ENCODE peak calls at places on chromosomes 7 and 10, in nine cellular contexts. One of them, this sample, is unnamed.

GRCh38 chr10:58856508-58857240 is 319.8 kb upstream of the PHYHIPL start:
- DNase-seq in retinal pigment epithelial cell: peak
- DNase-seq in CD4-positive, alpha-beta T cell: no peak
- DNase-seq in astrocyte: peak
- DNase-seq in HFFc6: peak
- DNase-seq in AG09319: peak
- DNase-seq in GM13976: no peak
- DNase-seq in Peyer's patch: no peak
- DNase-seq in cardiac muscle cell: peak
- DNase-seq in this sample: no peak

GRCh38 chr7:2754086-2754485 is 66.1 kb downstream of the AMZ1 start:
- DNase-seq in retinal pigment epithelial cell: no peak
- DNase-seq in CD4-positive, alpha-beta T cell: no peak
- DNase-seq in astrocyte: peak
- DNase-seq in HFFc6: no peak
- DNase-seq in AG09319: no peak
- DNase-seq in GM13976: no peak
- DNase-seq in Peyer's patch: no peak
- DNase-seq in cardiac muscle cell: no peak
- DNase-seq in this sample: no peak

GRCh38 chr7:84025332-84025927 is 169.2 kb downstream of the SEMA3A start:
- DNase-seq in retinal pigment epithelial cell: peak
- DNase-seq in CD4-positive, alpha-beta T cell: no peak
- DNase-seq in astrocyte: peak
- DNase-seq in HFFc6: peak
- DNase-seq in AG09319: peak
- DNase-seq in GM13976: no peak
- DNase-seq in Peyer's patch: no peak
- DNase-seq in cardiac muscle cell: peak
- DNase-seq in this sample: no peak

GRCh38 chr7:70132802-70133201 is 534.5 kb downstream of the AUTS2 start:
- DNase-seq in retinal pigment epithelial cell: no peak
- DNase-seq in CD4-positive, alpha-beta T cell: no peak
- DNase-seq in astrocyte: peak
- DNase-seq in HFFc6: no peak
- DNase-seq in AG09319: no peak
- DNase-seq in GM13976: no peak
- DNase-seq in Peyer's patch: no peak
- DNase-seq in cardiac muscle cell: no peak
- DNase-seq in this sample: no peak

GRCh38 chr7:18997477-18998130 is 119.8 kb downstream of the TWIST1 start:
- DNase-seq in retinal pigment epithelial cell: no peak
- DNase-seq in CD4-positive, alpha-beta T cell: no peak
- DNase-seq in astrocyte: no peak
- DNase-seq in HFFc6: no peak
- DNase-seq in AG09319: no peak
- DNase-seq in GM13976: no peak
- DNase-seq in Peyer's patch: no peak
- DNase-seq in cardiac muscle cell: no peak
- DNase-seq in this sample: no peak

GRCh38 chr7:130369110-130369711 is 11.1 kb upstream of the CPA1 start:
- DNase-seq in retinal pigment epithelial cell: no peak
- DNase-seq in CD4-positive, alpha-beta T cell: no peak
- DNase-seq in astrocyte: peak
- DNase-seq in HFFc6: peak
- DNase-seq in AG09319: no peak
- DNase-seq in GM13976: no peak
- DNase-seq in Peyer's patch: no peak
- DNase-seq in cardiac muscle cell: peak
- DNase-seq in this sample: peak

GRCh38 chr10:110081914-110082313 is 74.1 kb downstream of the ADD3 start:
- DNase-seq in retinal pigment epithelial cell: no peak
- DNase-seq in CD4-positive, alpha-beta T cell: no peak
- DNase-seq in astrocyte: peak
- DNase-seq in HFFc6: peak
- DNase-seq in AG09319: no peak
- DNase-seq in GM13976: no peak
- DNase-seq in Peyer's patch: no peak
- DNase-seq in cardiac muscle cell: peak
- DNase-seq in this sample: no peak

GRCh38 chr10:45063605-45064231 is 63.0 kb downstream of the ZNF22 start:
- DNase-seq in retinal pigment epithelial cell: no peak
- DNase-seq in CD4-positive, alpha-beta T cell: no peak
- DNase-seq in astrocyte: no peak
- DNase-seq in HFFc6: no peak
- DNase-seq in AG09319: no peak
- DNase-seq in GM13976: no peak
- DNase-seq in Peyer's patch: no peak
- DNase-seq in cardiac muscle cell: peak
- DNase-seq in this sample: no peak

GRCh38 chr10:48745662-48746245 is 61.1 kb downstream of the WDFY4 start:
- DNase-seq in retinal pigment epithelial cell: no peak
- DNase-seq in CD4-positive, alpha-beta T cell: no peak
- DNase-seq in astrocyte: no peak
- DNase-seq in HFFc6: no peak
- DNase-seq in AG09319: no peak
- DNase-seq in GM13976: no peak
- DNase-seq in Peyer's patch: no peak
- DNase-seq in cardiac muscle cell: no peak
- DNase-seq in this sample: no peak

GRCh38 chr7:157508477-157508881 is 171.7 kb downstream of the DNAJB6 start:
- DNase-seq in retinal pigment epithelial cell: no peak
- DNase-seq in CD4-positive, alpha-beta T cell: no peak
- DNase-seq in astrocyte: no peak
- DNase-seq in HFFc6: no peak
- DNase-seq in AG09319: no peak
- DNase-seq in GM13976: no peak
- DNase-seq in Peyer's patch: no peak
- DNase-seq in cardiac muscle cell: no peak
- DNase-seq in this sample: no peak

GRCh38 chr10:132228616-132229015 is 41.9 kb downstream of the DPYSL4 start:
- DNase-seq in retinal pigment epithelial cell: no peak
- DNase-seq in CD4-positive, alpha-beta T cell: no peak
- DNase-seq in astrocyte: no peak
- DNase-seq in HFFc6: no peak
- DNase-seq in AG09319: no peak
- DNase-seq in GM13976: no peak
- DNase-seq in Peyer's patch: no peak
- DNase-seq in cardiac muscle cell: no peak
- DNase-seq in this sample: no peak
- TF ChIP-seq CTCF in retinal pigment epithelial cell: no peak
- TF ChIP-seq CTCF in CD4-positive, alpha-beta T cell: no peak
- TF ChIP-seq CTCF in astrocyte: no peak
- TF ChIP-seq CTCF in HFFc6: no peak
- TF ChIP-seq CTCF in AG09319: no peak
- TF ChIP-seq CTCF in GM13976: no peak
- TF ChIP-seq CTCF in Peyer's patch: no peak
- TF ChIP-seq CTCF in cardiac muscle cell: no peak
- TF ChIP-seq CTCF in this sample: no peak

DNA sequence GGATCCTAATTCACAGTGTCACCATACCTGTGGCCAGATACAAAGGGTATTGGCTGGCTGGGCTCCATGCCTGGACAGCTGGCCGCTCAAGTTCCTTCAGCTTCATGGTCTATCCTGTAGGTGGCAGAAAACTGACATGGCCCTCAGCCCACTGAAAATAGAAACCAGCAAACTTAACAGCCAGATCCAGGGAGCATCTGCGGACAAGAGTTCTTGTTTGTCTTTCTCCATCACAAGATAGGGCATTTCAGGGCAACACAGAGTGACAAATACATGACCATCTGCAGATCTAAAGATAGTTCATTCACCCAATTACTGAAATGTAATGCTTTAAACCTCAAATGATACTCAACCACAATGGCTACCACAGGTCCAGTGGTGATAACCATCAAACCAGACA is 2.8 kb downstream of the SEC31B start:
- DNase-seq in retinal pigment epithelial cell: no peak
- DNase-seq in CD4-positive, alpha-beta T cell: no peak
- DNase-seq in astrocyte: no peak
- DNase-seq in HFFc6: peak
- DNase-seq in AG09319: no peak
- DNase-seq in GM13976: no peak
- DNase-seq in Peyer's patch: no peak
- DNase-seq in cardiac muscle cell: no peak
- DNase-seq in this sample: no peak
- TF ChIP-seq CTCF in retinal pigment epithelial cell: no peak
- TF ChIP-seq CTCF in CD4-positive, alpha-beta T cell: no peak
- TF ChIP-seq CTCF in astrocyte: no peak
- TF ChIP-seq CTCF in HFFc6: peak
- TF ChIP-seq CTCF in AG09319: no peak
- TF ChIP-seq CTCF in GM13976: no peak
- TF ChIP-seq CTCF in Peyer's patch: no peak
- TF ChIP-seq CTCF in cardiac muscle cell: peak
- TF ChIP-seq CTCF in this sample: no peak

GRCh38 chr10:1086787-1087186 is 30.6 kb downstream of the WDR37 start:
- DNase-seq in retinal pigment epithelial cell: no peak
- DNase-seq in CD4-positive, alpha-beta T cell: no peak
- DNase-seq in astrocyte: no peak
- DNase-seq in HFFc6: no peak
- DNase-seq in AG09319: no peak
- DNase-seq in GM13976: no peak
- DNase-seq in Peyer's patch: no peak
- DNase-seq in cardiac muscle cell: no peak
- DNase-seq in this sample: peak

GRCh38 chr10:1078668-1079067 is 22.5 kb downstream of the WDR37 start:
- DNase-seq in retinal pigment epithelial cell: no peak
- DNase-seq in CD4-positive, alpha-beta T cell: no peak
- DNase-seq in astrocyte: no peak
- DNase-seq in HFFc6: no peak
- DNase-seq in AG09319: no peak
- DNase-seq in GM13976: no peak
- DNase-seq in Peyer's patch: no peak
- DNase-seq in cardiac muscle cell: no peak
- DNase-seq in this sample: no peak

GRCh38 chr10:1085258-1085657 is 29.1 kb downstream of the WDR37 start:
- DNase-seq in retinal pigment epithelial cell: no peak
- DNase-seq in CD4-positive, alpha-beta T cell: no peak
- DNase-seq in astrocyte: no peak
- DNase-seq in HFFc6: no peak
- DNase-seq in AG09319: no peak
- DNase-seq in GM13976: no peak
- DNase-seq in Peyer's patch: no peak
- DNase-seq in cardiac muscle cell: peak
- DNase-seq in this sample: no peak

GRCh38 chr10:1084011-1084950 is 28.1 kb downstream of the WDR37 start:
- DNase-seq in retinal pigment epithelial cell: no peak
- DNase-seq in CD4-positive, alpha-beta T cell: no peak
- DNase-seq in astrocyte: peak
- DNase-seq in HFFc6: no peak
- DNase-seq in AG09319: no peak
- DNase-seq in GM13976: no peak
- DNase-seq in Peyer's patch: no peak
- DNase-seq in cardiac muscle cell: no peak
- DNase-seq in this sample: no peak

DNA sequence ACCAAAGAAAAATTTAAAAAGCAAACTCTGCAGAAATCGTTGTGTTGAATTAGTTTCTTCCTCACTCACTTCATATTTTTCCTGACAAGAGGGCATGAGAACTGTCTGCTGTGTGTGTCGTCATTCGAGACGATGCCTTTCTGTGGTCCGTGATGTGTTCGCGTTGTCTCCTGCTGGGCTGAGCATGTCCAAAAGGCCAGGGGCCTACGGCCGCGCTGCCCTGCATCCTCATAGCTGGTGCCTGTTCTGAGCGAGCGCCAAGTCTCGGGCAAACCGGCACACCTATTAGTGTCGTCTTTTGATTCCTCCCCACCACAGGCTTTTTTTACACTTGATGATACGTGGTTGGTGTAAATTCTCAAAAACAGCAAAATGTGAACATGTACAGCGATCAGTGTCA is 27.4 kb downstream of the WDR37 start:
- DNase-seq in retinal pigment epithelial cell: no peak
- DNase-seq in CD4-positive, alpha-beta T cell: no peak
- DNase-seq in astrocyte: no peak
- DNase-seq in HFFc6: no peak
- DNase-seq in AG09319: no peak
- DNase-seq in GM13976: no peak
- DNase-seq in Peyer's patch: no peak
- DNase-seq in cardiac muscle cell: no peak
- DNase-seq in this sample: no peak
- TF ChIP-seq CTCF in retinal pigment epithelial cell: no peak
- TF ChIP-seq CTCF in CD4-positive, alpha-beta T cell: no peak
- TF ChIP-seq CTCF in astrocyte: no peak
- TF ChIP-seq CTCF in HFFc6: no peak
- TF ChIP-seq CTCF in AG09319: no peak
- TF ChIP-seq CTCF in GM13976: no peak
- TF ChIP-seq CTCF in Peyer's patch: no peak
- TF ChIP-seq CTCF in cardiac muscle cell: no peak
- TF ChIP-seq CTCF in this sample: no peak

DNA sequence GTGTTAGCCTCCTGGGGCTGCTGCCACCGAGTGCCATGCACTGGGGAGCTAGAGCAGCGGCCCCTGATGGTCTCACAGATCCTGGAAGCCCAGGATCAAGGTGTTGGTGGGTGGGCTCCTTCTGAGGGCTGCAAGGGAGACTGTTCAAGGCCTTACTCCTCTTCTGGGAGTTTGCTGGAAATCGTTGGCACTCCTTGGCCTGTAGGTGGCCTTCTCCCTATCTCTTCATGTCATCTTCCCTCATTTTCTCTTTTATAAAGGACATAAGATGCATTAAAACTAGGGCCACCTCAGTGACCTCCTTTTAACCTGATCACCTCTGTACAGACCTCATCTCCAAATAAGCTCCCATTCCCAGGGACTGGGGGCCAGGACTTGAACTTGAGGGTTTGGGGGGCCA is 27.0 kb upstream of the ZNF862 start:
- DNase-seq in retinal pigment epithelial cell: no peak
- DNase-seq in CD4-positive, alpha-beta T cell: no peak
- DNase-seq in astrocyte: no peak
- DNase-seq in HFFc6: peak
- DNase-seq in AG09319: no peak
- DNase-seq in GM13976: no peak
- DNase-seq in Peyer's patch: no peak
- DNase-seq in cardiac muscle cell: no peak
- DNase-seq in this sample: no peak
- TF ChIP-seq CTCF in retinal pigment epithelial cell: peak
- TF ChIP-seq CTCF in CD4-positive, alpha-beta T cell: no peak
- TF ChIP-seq CTCF in astrocyte: peak
- TF ChIP-seq CTCF in HFFc6: peak
- TF ChIP-seq CTCF in AG09319: peak
- TF ChIP-seq CTCF in GM13976: no peak
- TF ChIP-seq CTCF in Peyer's patch: peak
- TF ChIP-seq CTCF in cardiac muscle cell: peak
- TF ChIP-seq CTCF in this sample: peak

GRCh38 chr10:124262249-124262865 is 156.4 kb downstream of the OAT start:
- DNase-seq in retinal pigment epithelial cell: no peak
- DNase-seq in CD4-positive, alpha-beta T cell: no peak
- DNase-seq in astrocyte: no peak
- DNase-seq in HFFc6: no peak
- DNase-seq in AG09319: no peak
- DNase-seq in GM13976: no peak
- DNase-seq in Peyer's patch: no peak
- DNase-seq in cardiac muscle cell: no peak
- DNase-seq in this sample: no peak
- TF ChIP-seq CTCF in retinal pigment epithelial cell: peak
- TF ChIP-seq CTCF in CD4-positive, alpha-beta T cell: no peak
- TF ChIP-seq CTCF in astrocyte: no peak
- TF ChIP-seq CTCF in HFFc6: no peak
- TF ChIP-seq CTCF in AG09319: no peak
- TF ChIP-seq CTCF in GM13976: no peak
- TF ChIP-seq CTCF in Peyer's patch: peak
- TF ChIP-seq CTCF in cardiac muscle cell: peak
- TF ChIP-seq CTCF in this sample: no peak

This sample was measured in activated CD8-positive, alpha-beta T cell treated with anti-CD3 and anti-CD28 coated beads for 36 hours.